ENCODE peak calls at places on chromosomes 2 and 18, in five cellular contexts. F is astrocyte of the spinal cord, X is M059J, Y is HEK293T, U is NCI-H510A treated with DMSO at 0.1 percent for 48 hours. C is an unnamed sample.

GRCh38 chr18:14965553-14965952 is 217.6 kb downstream of the ANKRD30B start:
- DNase-seq in F (no peak), X (no peak), Y (no peak), U (no peak), C (no peak)

GRCh38 chr2:108533832-108534576 is at the start of gene LIMS1:
- DNase-seq in F (peak), X (peak), Y (peak), U (peak), C (peak)

GRCh38 chr2:29789884-29790485 is 131.4 kb downstream of the ALK start:
- DNase-seq in F (no peak), X (no peak), Y (no peak), U (no peak), C (no peak)

GRCh38 chr2:27308359-27308875 is at the start of gene UCN:
- DNase-seq in F (peak), X (no peak), Y (no peak), U (no peak), C (peak)

GRCh38 chr2:166661824-166662223 is 167.8 kb upstream of the SCN7A start:
- DNase-seq in F (no peak), X (no peak), Y (no peak), U (no peak), C (no peak)

GRCh38 chr2:54560146-54560881 is 104.2 kb downstream of the SPTBN1 start:
- DNase-seq in F (peak), X (no peak), Y (no peak), U (no peak), C (peak)

GRCh38 chr2:62163106-62163831 is 32.6 kb upstream of the B3GNT2 start:
- DNase-seq in F (no peak), X (no peak), Y (no peak), U (no peak), C (peak)

GRCh38 chr2:55954306-55955035 is 30.9 kb upstream of the EFEMP1 start:
- DNase-seq in F (peak), X (peak), Y (no peak), U (no peak), C (no peak)

GRCh38 chr2:111225871-111226270 is 105.2 kb downstream of the BCL2L11 start:
- DNase-seq in F (no peak), X (no peak), Y (no peak), U (no peak), C (no peak)